ENCODE peak calls at places on chromosomes 1 and 21, in nine cellular contexts. N is stomach, I is choroid plexus epithelial cell, V is fibroblast of lung, Q is brain microvascular endothelial cell, C is HCT116, E is uterus, R is mammary epithelial cell, S is thoracic aorta. U is an unnamed sample.

GRCh38 chr1:57599233-57599994 is 175.6 kb upstream of the DAB1 start:
- DNase-seq in N (no peak), I (peak; percentile 14), V (peak; percentile 71), Q (no peak), C (no peak), E (no peak), R (no peak), S (no peak), U (peak; percentile 1)

GRCh38 chr1:54312874-54313316 is 93.3 kb downstream of the SSBP3 start:
- DNase-seq in N (no peak), I (peak; percentile 83), V (peak; percentile 83), Q (peak; percentile 59), C (no peak), E (peak; percentile 80), R (peak; percentile 30), S (no peak), U (no peak)

GRCh38 chr21:29289317-29289716 is 9.4 kb upstream of the BACH1 start:
- DNase-seq in N (no peak), I (peak; percentile 44), V (no peak), Q (no peak), C (no peak), E (no peak), R (no peak), S (no peak), U (no peak)

GRCh38 chr21:42258150-42258884 is 39.4 kb downstream of the ABCG1 start:
- DNase-seq in N (peak; percentile 79), I (peak; percentile 68), V (peak; percentile 14), Q (peak; percentile 34), C (peak; percentile 31), E (peak; percentile 36), R (peak; percentile 31), S (no peak), U (no peak)

GRCh38 chr1:229891227-229891626 is 175.8 kb upstream of the GALNT2 start:
- DNase-seq in N (no peak), I (no peak), V (no peak), Q (no peak), C (no peak), E (no peak), R (no peak), S (no peak), U (no peak)

GRCh38 chr1:71829346-71829745 is 453.0 kb downstream of the NEGR1 start:
- DNase-seq in N (no peak), I (no peak), V (no peak), Q (no peak), C (no peak), E (no peak), R (no peak), S (no peak), U (no peak)

GRCh38 chr1:56240400-56240799 is 339.0 kb downstream of the PLPP3 start:
- DNase-seq in N (no peak), I (no peak), V (no peak), Q (no peak), C (no peak), E (no peak), R (no peak), S (no peak), U (no peak)

GRCh38 chr1:8133657-8134430 is 107.7 kb upstream of the ERRFI1 start:
- DNase-seq in N (peak; percentile 41), I (peak; percentile 96), V (peak; percentile 98), Q (peak; percentile 90), C (peak; percentile 60), E (peak; percentile 87), R (peak; percentile 92), S (peak; percentile 46), U (peak; percentile 70)

GRCh38 chr1:43292679-43293078 is 7.3 kb upstream of the C1orf210 start:
- DNase-seq in N (no peak), I (no peak), V (no peak), Q (no peak), C (no peak), E (no peak), R (no peak), S (no peak), U (no peak)

GRCh38 chr1:194341587-194341986 is 1155.2 kb upstream of the B3GALT2 start:
- DNase-seq in N (no peak), I (no peak), V (no peak), Q (no peak), C (no peak), E (no peak), R (no peak), S (no peak), U (no peak)

GRCh38 chr1:30450818-30451233 is 272.6 kb downstream of the MATN1 start:
- DNase-seq in N (no peak), I (no peak), V (no peak), Q (no peak), C (no peak), E (no peak), R (no peak), S (no peak), U (no peak)

GRCh38 chr1:30449428-30450147 is 273.8 kb downstream of the MATN1 start:
- DNase-seq in N (no peak), I (no peak), V (no peak), Q (no peak), C (no peak), E (no peak), R (no peak), S (no peak), U (no peak)

GRCh38 chr1:30449003-30449402 is 274.4 kb downstream of the MATN1 start:
- DNase-seq in N (no peak), I (no peak), V (no peak), Q (no peak), C (no peak), E (no peak), R (no peak), S (no peak), U (no peak)

GRCh38 chr1:30451532-30452125 is 271.8 kb downstream of the MATN1 start:
- DNase-seq in N (no peak), I (no peak), V (no peak), Q (no peak), C (no peak), E (no peak), R (no peak), S (no peak), U (no peak)

DNA sequence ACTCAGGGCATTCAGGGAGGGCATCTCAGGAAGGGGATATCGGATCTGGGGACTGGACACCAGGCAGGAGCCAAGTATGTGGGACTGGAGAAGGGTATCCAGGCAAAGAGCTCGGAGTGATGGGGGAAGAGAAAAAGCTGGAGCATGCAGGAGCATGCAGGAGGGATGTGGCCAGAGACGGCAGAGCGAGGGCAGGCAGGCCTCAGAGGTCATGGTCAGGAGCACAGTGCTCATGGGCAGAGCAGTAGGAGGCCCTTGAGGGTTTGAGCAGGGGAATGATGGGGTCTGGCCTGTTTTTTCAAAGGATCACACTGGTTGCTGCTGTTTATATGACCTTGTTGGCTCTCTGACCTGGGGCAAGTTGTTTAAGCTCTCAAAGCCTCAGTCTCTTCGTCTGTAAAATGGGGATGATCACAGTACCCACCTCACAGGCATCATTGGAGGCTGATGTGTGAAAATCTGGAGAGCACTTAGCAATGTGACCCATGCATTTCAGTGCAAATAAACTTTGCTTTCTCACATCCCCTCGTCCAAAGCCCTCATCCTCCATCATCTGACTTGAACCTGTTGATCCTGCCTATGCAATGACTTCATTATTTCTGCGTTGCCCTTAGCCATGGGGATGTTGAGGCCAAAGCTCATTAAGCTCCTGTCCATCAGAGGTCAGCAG is 273.1 kb downstream of the MATN1 start:
- DNase-seq in N (no peak), I (no peak), V (no peak), Q (no peak), C (no peak), E (no peak), R (no peak), S (no peak), U (no peak)
- TF ChIP-seq CTCF in N (no peak), I (no peak), V (no peak), Q (no peak), C (no peak), E (no peak), R (no peak), S (no peak), U (no peak)

DNA sequence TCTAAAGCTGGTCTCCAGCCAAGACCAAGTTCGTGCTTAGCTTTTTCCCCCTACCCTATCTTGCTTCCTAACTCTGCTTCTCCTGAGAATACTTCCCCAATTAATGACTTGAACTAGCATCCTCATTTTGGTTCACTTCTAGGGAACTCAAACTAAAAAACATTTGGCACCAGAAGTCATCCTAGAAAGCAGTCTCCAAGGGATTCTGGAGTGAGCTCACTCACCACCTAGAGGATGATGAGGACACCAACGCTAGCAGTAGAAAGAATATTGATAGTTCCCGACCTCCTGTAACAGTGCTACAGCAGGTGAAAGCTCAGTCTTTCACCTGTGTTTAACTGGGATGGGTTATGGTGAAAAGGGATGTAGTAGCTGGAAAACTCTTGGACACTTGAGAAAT is 4.7 kb upstream of the PSMB2 start:
- DNase-seq in N (no peak), I (peak; percentile 42), V (no peak), Q (no peak), C (no peak), E (no peak), R (no peak), S (no peak), U (no peak)
- H3K4me3 ChIP-seq in N (no peak overlapping the region), I (no peak overlapping the region), V (no peak overlapping the region), Q (no peak overlapping the region), C (no peak overlapping the region), E (no peak overlapping the region), R (no peak overlapping the region), S (no peak overlapping the region), U (no peak overlapping the region)

DNA sequence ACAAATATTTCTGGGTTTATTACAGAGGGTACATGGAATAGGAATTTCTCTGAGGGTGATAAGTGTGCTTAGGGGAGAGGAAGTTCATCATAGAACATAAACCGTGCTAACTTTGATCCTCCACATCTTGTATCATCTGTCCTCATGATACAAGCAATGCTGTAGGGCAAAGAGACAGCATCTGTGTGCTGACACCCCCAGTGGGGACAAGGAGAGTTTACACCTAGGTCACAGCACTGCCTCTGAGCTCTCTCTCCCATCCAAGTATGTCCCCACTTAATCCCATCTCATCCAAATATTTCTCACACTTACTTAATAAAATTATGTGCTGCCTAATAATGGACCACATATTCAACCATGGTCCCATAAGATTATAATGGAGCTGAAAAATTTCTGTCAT is 4.3 kb upstream of the TEDDM1 start:
- DNase-seq in N (no peak), I (no peak), V (no peak), Q (no peak), C (no peak), E (no peak), R (no peak), S (no peak), U (no peak)
- TF ChIP-seq CTCF in N (no peak), I (no peak), V (no peak), Q (no peak), C (peak; percentile 33), E (no peak), R (no peak), S (no peak), U (no peak)

DNA sequence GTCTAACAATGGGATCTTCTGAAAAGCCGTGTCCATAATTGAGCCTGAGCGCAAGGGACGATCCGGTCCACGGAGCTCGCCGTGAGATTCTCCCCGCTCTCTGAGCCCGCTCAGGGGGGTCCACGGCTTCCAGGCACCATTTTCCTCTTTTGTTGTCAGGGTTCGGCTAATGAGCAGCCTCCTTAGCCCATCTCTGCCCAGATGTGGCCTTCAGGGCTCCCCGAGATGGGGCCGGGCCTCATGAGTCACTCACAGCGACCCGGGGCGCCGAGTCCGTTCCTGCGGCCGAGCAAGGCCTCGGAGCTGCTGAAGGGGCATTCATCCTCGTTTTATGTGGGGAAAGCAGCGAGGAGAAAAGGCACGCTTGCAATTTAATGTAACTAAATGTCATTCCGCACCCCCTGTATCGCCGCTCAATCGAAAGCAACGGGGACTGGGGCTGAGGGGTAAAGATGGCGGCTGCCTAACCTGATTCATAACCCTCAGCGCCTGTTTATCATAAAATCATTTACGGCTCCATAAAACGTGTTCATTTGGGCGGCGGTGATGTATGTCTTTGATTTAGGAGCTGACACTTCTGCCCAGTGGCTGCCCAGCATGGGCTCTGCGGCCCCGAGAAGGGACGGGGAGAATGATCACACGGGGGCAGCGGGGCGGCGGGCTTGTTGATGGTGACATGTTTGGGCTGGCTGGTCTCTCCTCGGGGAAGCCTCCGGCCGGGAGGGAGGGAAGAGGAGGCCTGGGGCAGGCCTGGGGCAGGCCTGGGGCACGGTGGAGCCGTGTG is 232.6 kb upstream of the C1orf174 start:
- DNase-seq in N (no peak), I (no peak), V (no peak), Q (no peak), C (no peak), E (no peak), R (no peak), S (no peak), U (no peak)
- H3K4me3 ChIP-seq in N (no peak overlapping the region), I (no peak overlapping the region), V (no peak overlapping the region), Q (no peak overlapping the region), C (no peak overlapping the region), E (no peak overlapping the region), R (no peak overlapping the region), S (no peak overlapping the region), U (no peak overlapping the region)